ENCODE peak calls at places on chromosomes 13 and 19, in five cellular contexts. N, W, P, E and R are unnamed samples. For H3K27me3 and H3K4me1, the result is how much of the 10 kb centered on the place peaks cover.

GRCh38 chr19:29404951-29405727 is 120.7 kb upstream of the VSTM2B start:
- DNase-seq in N (no peak), W (peak), P (no peak), E (no peak), R (no peak)

GRCh38 chr19:18021121-18021755 is 13.3 kb downstream of the ARRDC2 start:
- DNase-seq in N (peak), W (peak), P (peak), E (peak), R (peak)

GRCh38 chr13:114140909-114141255 is 8.5 kb upstream of the RASA3 start:
- DNase-seq in N (no peak), W (no peak), P (no peak), E (no peak), R (no peak)

GRCh38 chr19:28500982-28501633 is 711.8 kb downstream of the UQCRFS1 start:
- DNase-seq in N (no peak), W (no peak), P (no peak), E (no peak), R (no peak)

GRCh38 chr13:109998808-109999528 is 212.6 kb upstream of the IRS2 start:
- DNase-seq in N (no peak), W (no peak), P (peak), E (no peak), R (peak)

GRCh38 chr13:30453727-30454126 is 12.0 kb downstream of the HMGB1 start:
- DNase-seq in N (no peak), W (no peak), P (no peak), E (no peak), R (peak)

GRCh38 chr13:85659493-85659892 is 139.7 kb downstream of the SLITRK6 start:
- DNase-seq in N (no peak), W (no peak), P (peak), E (no peak), R (peak)

GRCh38 chr13:51942189-51942588 is 69.1 kb downstream of the ATP7B start:
- DNase-seq in N (no peak), W (no peak), P (peak), E (no peak), R (no peak)

GRCh38 chr19:45477713-45478453 is 10.1 kb downstream of the FOSB start:
- DNase-seq in N (no peak), W (no peak), P (no peak), E (no peak), R (peak)

GRCh38 chr19:53008061-53008778 is 5.5 kb upstream of the ERVV-1 start:
- DNase-seq in N (no peak), W (no peak), P (no peak), E (no peak), R (no peak)

GRCh38 chr19:15934332-15935078 is at the start of gene CYP4F11:
- DNase-seq in N (peak), W (peak), P (peak), E (peak), R (peak)

GRCh38 chr13:60627071-60627686 is 230.2 kb downstream of the TDRD3 start:
- DNase-seq in N (no peak), W (no peak), P (no peak), E (no peak), R (no peak)

DNA sequence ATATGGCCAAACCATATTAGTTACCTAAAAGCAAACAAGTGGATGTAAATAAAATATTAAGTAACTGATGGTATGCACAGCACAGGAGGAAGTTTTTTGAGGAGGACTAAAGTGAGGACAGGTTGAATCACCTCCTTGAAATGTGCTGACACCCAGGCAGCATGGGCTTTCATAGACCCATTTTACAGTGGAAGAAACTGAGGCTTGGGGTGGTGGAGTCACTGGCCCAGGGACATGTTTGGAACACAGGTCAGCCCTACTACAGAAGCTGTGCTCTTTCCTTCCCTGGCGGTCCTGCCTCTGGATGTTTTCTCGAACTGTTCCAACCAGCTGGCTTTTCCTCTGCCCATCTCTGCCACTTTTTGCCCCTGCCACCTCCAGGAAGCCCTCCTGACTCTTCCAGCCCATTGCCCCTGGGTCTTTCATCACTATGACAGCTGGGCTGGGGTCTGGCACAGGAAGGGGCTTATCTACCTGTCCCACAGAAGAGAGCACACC is 11.2 kb upstream of the PTPRS start:
- DNase-seq in N (no peak), W (no peak), P (no peak), E (no peak), R (no peak)
- TF ChIP-seq CTCF in N (no peak), W (no peak), P (no peak), E (no peak), R (no peak)

GRCh38 chr13:99926014-99926731 is 45.4 kb downstream of the ZIC5 start:
- DNase-seq in N (no peak), W (no peak), P (no peak), E (no peak), R (no peak)
- H3K27me3 ChIP-seq in N (under half), W (under half), P (under half), E (under half), R (under half)

GRCh38 chr19:1855040-1855827 is 7.0 kb upstream of the REXO1 start:
- DNase-seq in N (peak), W (peak), P (peak), E (peak), R (peak)

GRCh38 chr19:1854542-1855039 is 6.3 kb upstream of the REXO1 start:
- DNase-seq in N (peak), W (no peak), P (no peak), E (no peak), R (no peak)

GRCh38 chr19:1856345-1856697 is 7.1 kb downstream of the KLF16 start:
- DNase-seq in N (no peak), W (no peak), P (no peak), E (no peak), R (no peak)

GRCh38 chr19:1856698-1857603 is 6.4 kb downstream of the KLF16 start:
- DNase-seq in N (peak), W (peak), P (peak), E (peak), R (no peak)

DNA sequence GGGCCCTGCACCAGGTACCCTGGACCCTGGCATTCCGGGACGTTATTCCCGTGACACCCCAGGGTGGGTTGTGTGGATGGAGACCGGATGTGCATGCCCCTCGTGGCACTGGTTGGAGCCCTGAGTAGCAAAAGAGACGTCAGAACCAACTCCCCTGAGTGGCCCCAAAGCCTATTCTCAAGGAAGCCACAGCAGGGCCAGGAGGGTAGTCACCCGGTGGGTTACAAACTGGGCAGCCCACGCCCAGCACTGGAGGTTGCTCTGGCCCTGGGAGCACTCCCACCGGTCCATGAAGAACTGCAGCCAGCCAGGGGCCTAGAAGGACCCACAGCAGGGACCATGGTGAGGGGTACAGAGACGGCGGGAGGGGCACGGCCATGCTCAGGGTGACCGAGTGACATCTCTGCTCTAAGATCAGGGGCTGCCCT is 7.5 kb downstream of the KLF16 start:
- DNase-seq in N (no peak), W (no peak), P (no peak), E (no peak), R (no peak)
- H3K4me1 ChIP-seq in N (under half), W (under half), P (half or more), E (half or more), R (under half)

DNA sequence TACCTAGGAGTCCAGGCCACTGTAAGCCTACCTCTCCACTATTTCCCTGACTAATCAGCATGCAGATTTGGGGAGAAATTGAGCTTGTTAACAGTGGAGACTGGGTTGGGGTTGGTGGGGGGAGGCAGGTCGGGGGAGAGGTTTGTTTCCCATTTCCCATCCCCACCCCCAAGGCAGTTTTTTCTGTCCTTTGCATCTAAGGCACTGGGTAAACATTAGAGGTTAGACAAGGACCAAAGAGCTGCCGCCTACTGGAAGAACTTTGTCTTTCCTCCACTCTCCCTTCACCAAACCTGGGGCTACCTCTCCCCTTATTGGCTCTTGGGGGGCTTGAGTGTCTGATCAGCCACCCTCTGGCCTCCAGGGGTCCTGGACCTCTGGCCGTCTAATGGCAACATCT is 953 bp downstream of the KCNN4 start:
- DNase-seq in N (no peak), W (no peak), P (peak), E (no peak), R (no peak)
- TF ChIP-seq CTCF in N (no peak), W (no peak), P (peak), E (no peak), R (peak)

DNA sequence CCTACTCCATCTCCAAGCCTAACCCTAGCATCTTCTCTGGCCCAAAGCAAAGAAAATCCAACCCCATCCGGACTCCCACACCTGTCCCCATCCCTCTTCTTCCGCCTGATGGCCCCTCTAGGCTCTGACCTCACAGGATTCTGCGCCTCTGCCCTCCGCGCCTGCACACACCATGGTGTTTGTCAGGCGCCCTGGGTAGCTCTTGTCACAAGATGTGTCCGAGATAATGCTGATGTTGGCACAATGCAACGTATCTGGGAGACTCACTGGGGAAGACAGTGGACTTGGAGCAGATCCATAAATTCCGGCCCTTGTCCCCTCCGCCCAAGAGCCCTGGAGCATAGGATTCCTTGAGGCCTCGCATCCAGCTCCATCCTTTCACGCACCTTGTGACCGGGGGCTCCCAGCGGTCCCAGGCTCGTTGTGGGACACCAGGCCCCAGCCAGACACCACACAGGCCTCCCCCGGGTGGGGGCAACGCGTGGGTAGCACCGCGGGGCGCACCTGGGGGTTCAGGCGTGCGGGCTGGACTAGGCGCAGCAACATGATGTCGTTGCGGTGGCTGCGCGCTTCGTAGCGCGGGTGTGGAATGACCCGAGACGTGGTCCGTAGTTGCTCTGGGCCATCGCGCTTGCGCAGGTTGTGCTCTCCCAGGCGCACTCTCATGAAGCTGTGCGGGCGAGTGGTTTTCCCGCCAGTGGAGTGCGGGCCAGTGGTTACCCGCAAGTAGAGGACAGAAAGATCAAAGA is 3.1 kb upstream of the KLK1 start:
- DNase-seq in N (no peak), W (no peak), P (no peak), E (no peak), R (no peak)
- H3K27me3 ChIP-seq in N (under half), W (under half), P (under half), E (under half), R (under half)

DNA sequence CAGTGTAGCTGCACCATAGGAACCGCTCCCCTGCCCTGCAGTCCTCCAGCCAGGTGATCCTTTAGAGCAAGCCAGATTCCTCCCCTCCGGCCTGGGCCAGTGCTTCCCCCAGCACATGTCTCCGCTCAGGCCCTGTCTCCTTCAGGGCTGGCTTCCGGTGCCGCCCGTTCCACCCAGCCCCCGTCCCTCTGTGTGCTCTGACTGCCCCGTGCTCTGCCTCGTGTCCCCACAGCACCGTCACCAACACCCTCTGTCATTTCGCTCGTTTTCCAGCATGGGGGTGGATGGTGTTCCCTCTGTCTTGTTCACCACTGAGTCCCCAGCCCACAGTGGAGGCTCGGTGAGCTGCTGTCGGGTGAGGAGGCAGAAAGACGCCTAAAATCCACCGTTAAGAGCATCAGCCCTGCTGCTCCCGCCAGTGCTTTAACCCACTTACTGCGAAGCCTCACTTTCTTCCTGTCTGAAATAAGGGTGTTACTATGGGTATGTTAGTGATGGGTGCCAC is 54.5 kb downstream of the TSSK6 start:
- DNase-seq in N (no peak), W (no peak), P (no peak), E (peak), R (no peak)
- H3K4me1 ChIP-seq in N (half or more), W (under half), P (half or more), E (half or more), R (under half)